ENCODE peak calls at places on chromosomes 5 and 9, in five cellular contexts. U is GM12865, A is PC-3, N is A673, Y is AG09319. Z is an unnamed sample.

GRCh38 chr5:149782900-149783586 is 52.9 kb downstream of the PPARGC1B start:
- DNase-seq in A (no peak), U (no peak), N (no peak), Y (no peak), Z (no peak)

GRCh38 chr5:147101654-147102053 is 133.2 kb upstream of the STK32A start:
- DNase-seq in N (no peak), A (no peak), U (no peak), Y (no peak), Z (no peak)

GRCh38 chr5:155080721-155081120 is 67.2 kb downstream of the KIF4B start:
- DNase-seq in Y (peak), A (no peak), U (no peak), N (no peak), Z (no peak)

GRCh38 chr9:94084314-94084713 is at the start of gene PTPDC1:
- DNase-seq in A (no peak), Y (peak), U (no peak), N (peak), Z (no peak)

GRCh38 chr5:44189255-44189654 is 200.0 kb downstream of the FGF10 start:
- DNase-seq in N (no peak), Y (no peak), A (no peak), U (peak), Z (no peak)

GRCh38 chr5:53403291-53403690 is 77.1 kb upstream of the FST start:
- DNase-seq in N (no peak), A (no peak), Y (no peak), U (no peak), Z (no peak)

GRCh38 chr9:103242025-103242424 is 246.9 kb downstream of the CYLC2 start:
- DNase-seq in A (peak), Y (no peak), U (no peak), N (no peak), Z (no peak)

GRCh38 chr5:134584662-134585061 is 48.0 kb downstream of the SAR1B start:
- DNase-seq in U (no peak), Y (no peak), A (no peak), N (no peak), Z (no peak)

GRCh38 chr5:97071101-97071500 is 71.3 kb downstream of the LIX1 start:
- DNase-seq in A (peak), U (no peak), N (peak), Y (peak), Z (no peak)

GRCh38 chr9:6567140-6567591 is 78.4 kb downstream of the GLDC start:
- DNase-seq in A (peak), U (no peak), Y (peak), N (no peak), Z (no peak)

GRCh38 chr5:149959406-149960236 is 937 bp upstream of the SLC26A2 start:
- DNase-seq in Y (no peak), U (peak), N (peak), A (peak), Z (peak)

GRCh38 chr5:176647870-176648466 is 684 bp downstream of the TSPAN17 start:
- DNase-seq in U (no peak), Y (no peak), A (peak), N (peak), Z (no peak)

GRCh38 chr5:158461240-158461854 is 602.4 kb upstream of the CLINT1 start:
- DNase-seq in N (no peak), U (no peak), A (no peak), Y (no peak), Z (no peak)

GRCh38 chr9:108743426-108743825 is 112.4 kb downstream of the ACTL7B start:
- DNase-seq in N (no peak), U (no peak), A (no peak), Y (no peak), Z (no peak)

GRCh38 chr9:135010921-135011320 is 76.5 kb upstream of the OLFM1 start:
- DNase-seq in U (peak), Y (no peak), N (no peak), A (no peak), Z (no peak)

GRCh38 chr5:116573279-116573616 is 1.4 kb downstream of the SEMA6A start:
- DNase-seq in N (no peak), Y (no peak), U (peak), A (no peak), Z (peak)

GRCh38 chr9:34552606-34552981 is 29.8 kb upstream of the ENHO start:
- DNase-seq in Y (no peak), N (no peak), A (no peak), U (no peak), Z (no peak)

GRCh38 chr9:105103776-105104175 is 140.7 kb upstream of the SLC44A1 start:
- DNase-seq in A (peak), N (no peak), U (no peak), Y (no peak), Z (no peak)

GRCh38 chr9:81266674-81267073 is 422.7 kb downstream of the TLE1 start:
- DNase-seq in N (no peak), Y (no peak), A (peak), U (no peak), Z (no peak)

GRCh38 chr9:38062498-38063362 is 6.3 kb downstream of the SHB start:
- DNase-seq in Y (no peak), A (peak), U (peak), N (no peak), Z (no peak)

GRCh38 chr9:3508531-3509374 is 17.0 kb downstream of the RFX3 start:
- DNase-seq in Y (no peak), U (peak), N (peak), A (no peak), Z (no peak)

GRCh38 chr9:34493972-34494535 is 28.7 kb downstream of the ENHO start:
- DNase-seq in A (peak), N (peak), Y (no peak), U (peak), Z (no peak)

GRCh38 chr9:128892223-128892892 is 10.4 kb downstream of the LRRC8A start:
- DNase-seq in N (no peak), Y (peak), U (no peak), A (peak), Z (no peak)

GRCh38 chr9:100587375-100587774 is 9.5 kb downstream of the CAVIN4 start:
- DNase-seq in N (no peak), U (no peak), A (peak), Y (no peak), Z (no peak)

GRCh38 chr9:91305596-91305995 is 56.1 kb downstream of the AUH start:
- DNase-seq in U (no peak), N (no peak), Y (no peak), A (no peak), Z (no peak)

GRCh38 chr9:95504053-95504963 is 12.5 kb downstream of the PTCH1 start:
- DNase-seq in A (peak), U (no peak), N (peak), Y (no peak), Z (no peak)

GRCh38 chr5:149791881-149792280 is 61.8 kb downstream of the PPARGC1B start:
- DNase-seq in Y (no peak), A (no peak), N (no peak), U (no peak), Z (no peak)

GRCh38 chr5:76529464-76530344 is 93.5 kb downstream of the F2RL2 start:
- DNase-seq in A (no peak), N (no peak), U (no peak), Y (no peak), Z (no peak)

GRCh38 chr9:129283705-129284606 is 105.9 kb upstream of the IER5L start:
- DNase-seq in N (no peak), A (no peak), U (peak), Y (no peak), Z (no peak)

GRCh38 chr9:95383198-95383673 is 65.7 kb upstream of the FANCC start:
- DNase-seq in U (no peak), A (peak), N (peak), Y (peak), Z (no peak)

GRCh38 chr9:116860509-116861120 is 173.5 kb downstream of the TRIM32 start:
- DNase-seq in A (peak), N (peak), U (peak), Y (peak), Z (peak)

GRCh38 chr5:95440825-95441224 is 49.7 kb downstream of the FAM81B start:
- DNase-seq in Y (no peak), N (no peak), U (no peak), A (no peak), Z (no peak)

GRCh38 chr9:107439991-107440456 is 49.5 kb downstream of the KLF4 start:
- DNase-seq in U (no peak), N (no peak), A (no peak), Y (no peak), Z (no peak)

GRCh38 chr5:90747693-90748092 is 189.1 kb downstream of the ADGRV1 start:
- DNase-seq in U (no peak), Y (no peak), A (peak), N (peak), Z (no peak)

GRCh38 chr5:135629164-135629563 is 50.4 kb upstream of the CXCL14 start:
- DNase-seq in Y (no peak), A (no peak), U (no peak), N (no peak), Z (no peak)

GRCh38 chr5:57779383-57780223 is 297.0 kb upstream of the ACTBL2 start:
- DNase-seq in Y (peak), N (peak), A (peak), U (peak), Z (no peak)

GRCh38 chr9:95381243-95381642 is 63.7 kb upstream of the FANCC start:
- DNase-seq in N (no peak), U (peak), A (peak), Y (peak), Z (no peak)

GRCh38 chr5:145697251-145698016 is 137.7 kb downstream of the PRELID2 start:
- DNase-seq in A (peak), Y (no peak), U (peak), N (peak), Z (peak)

DNA sequence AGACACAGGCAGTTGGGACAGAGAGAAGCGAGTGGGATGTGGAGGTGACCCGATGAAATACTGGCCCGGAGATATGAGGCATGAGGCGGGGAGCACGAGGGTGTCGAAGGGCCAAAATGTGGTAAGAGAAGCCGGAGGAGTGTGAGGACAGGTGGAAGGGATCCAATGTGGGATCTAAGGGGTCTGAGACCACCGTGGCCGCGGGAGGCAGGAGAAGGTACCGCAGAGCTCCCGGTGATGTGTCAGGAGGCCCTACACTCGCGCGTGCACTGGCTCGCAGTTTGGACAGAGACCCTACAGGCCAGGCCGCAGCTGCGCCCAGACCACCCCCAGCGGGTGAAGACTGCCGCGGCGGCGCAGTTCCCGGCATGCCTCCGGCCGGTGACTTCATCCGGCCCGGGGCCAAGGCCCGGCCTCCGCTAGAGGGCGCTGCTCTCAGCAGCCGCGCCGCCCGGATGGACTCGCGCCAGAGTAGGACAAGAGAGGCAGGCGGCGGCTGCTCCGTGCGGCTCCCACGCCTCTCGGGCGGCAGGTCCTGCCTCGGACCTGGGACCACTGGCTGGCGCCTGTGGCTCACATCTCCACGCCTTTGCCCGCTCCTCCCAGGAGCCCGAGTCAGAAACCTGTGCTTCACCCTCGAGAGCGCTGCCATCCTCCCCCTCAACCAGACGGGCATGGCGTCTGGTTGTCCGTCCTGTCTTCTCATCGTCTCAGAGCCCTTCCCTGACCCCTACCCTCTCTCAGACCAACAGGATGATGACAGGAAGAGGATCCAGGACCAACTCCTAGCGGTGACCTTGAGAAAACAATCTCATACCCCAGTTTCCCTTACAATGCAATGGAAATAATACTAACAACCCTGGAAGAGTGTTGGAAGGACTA is 35.4 kb upstream of the STING1 start:
- DNase-seq in N (peak), Y (peak), A (peak), U (peak), Z (peak)
- TF ChIP-seq CTCF in N (peak), Y (peak), A (peak), U (peak), Z (peak)

GRCh38 chr9:131841765-131842318 is 102.0 kb upstream of the RAPGEF1 start:
- DNase-seq in A (no peak), N (no peak), U (no peak), Y (no peak), Z (no peak)

GRCh38 chr9:131839281-131840084 is 99.6 kb upstream of the RAPGEF1 start:
- DNase-seq in N (no peak), A (peak), U (no peak), Y (no peak), Z (no peak)

GRCh38 chr9:131840751-131841702 is 101.2 kb upstream of the RAPGEF1 start:
- DNase-seq in A (no peak), Y (no peak), N (no peak), U (no peak), Z (no peak)

GRCh38 chr9:131838581-131839280 is 98.9 kb upstream of the RAPGEF1 start:
- DNase-seq in Y (no peak), U (no peak), A (no peak), N (no peak), Z (no peak)

DNA sequence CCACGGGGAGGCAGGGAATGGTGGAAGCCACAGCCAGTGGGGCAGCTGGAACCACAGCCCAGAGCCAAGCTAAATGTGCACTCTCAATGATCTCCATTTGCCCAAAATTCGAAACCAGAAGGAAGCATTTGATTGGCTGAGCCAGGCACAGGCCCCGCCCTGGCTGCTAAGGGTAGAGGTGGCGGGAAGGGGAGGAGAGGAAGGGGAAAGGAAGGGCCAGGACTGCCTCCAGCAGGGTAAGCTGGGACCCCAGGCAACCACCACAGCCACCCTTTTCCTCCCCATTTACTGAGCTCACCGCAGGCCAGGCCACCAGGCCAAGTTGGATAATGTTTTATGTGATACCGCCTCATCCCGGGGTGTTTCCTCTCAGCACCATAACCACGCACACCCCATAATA is 100.3 kb upstream of the RAPGEF1 start:
- DNase-seq in N (no peak), Y (no peak), A (no peak), U (no peak), Z (no peak)
- TF ChIP-seq CTCF in N (no peak), Y (no peak), A (no peak), U (no peak), Z (no peak)

GRCh38 chr9:33024966-33025571 is at the start of gene DNAJA1:
- DNase-seq in Y (peak), A (peak), N (peak), U (peak), Z (peak)

GRCh38 chr9:33023661-33024060 is 1.4 kb upstream of the DNAJA1 start:
- DNase-seq in A (no peak), N (no peak), Y (no peak), U (no peak), Z (no peak)

GRCh38 chr9:33024126-33024965 is 727 bp upstream of the DNAJA1 start:
- DNase-seq in U (peak), A (peak), N (peak), Y (no peak), Z (peak)

GRCh38 chr9:33022755-33023154 is 2.3 kb upstream of the DNAJA1 start:
- DNase-seq in Y (no peak), U (no peak), A (no peak), N (no peak), Z (no peak)

GRCh38 chr9:33025572-33026347 is 687 bp downstream of the DNAJA1 start:
- DNase-seq in N (peak), U (peak), Y (no peak), A (peak), Z (peak)
- TF ChIP-seq CTCF in N (no peak), U (no peak), Y (no peak), A (no peak), Z (no peak)

DNA sequence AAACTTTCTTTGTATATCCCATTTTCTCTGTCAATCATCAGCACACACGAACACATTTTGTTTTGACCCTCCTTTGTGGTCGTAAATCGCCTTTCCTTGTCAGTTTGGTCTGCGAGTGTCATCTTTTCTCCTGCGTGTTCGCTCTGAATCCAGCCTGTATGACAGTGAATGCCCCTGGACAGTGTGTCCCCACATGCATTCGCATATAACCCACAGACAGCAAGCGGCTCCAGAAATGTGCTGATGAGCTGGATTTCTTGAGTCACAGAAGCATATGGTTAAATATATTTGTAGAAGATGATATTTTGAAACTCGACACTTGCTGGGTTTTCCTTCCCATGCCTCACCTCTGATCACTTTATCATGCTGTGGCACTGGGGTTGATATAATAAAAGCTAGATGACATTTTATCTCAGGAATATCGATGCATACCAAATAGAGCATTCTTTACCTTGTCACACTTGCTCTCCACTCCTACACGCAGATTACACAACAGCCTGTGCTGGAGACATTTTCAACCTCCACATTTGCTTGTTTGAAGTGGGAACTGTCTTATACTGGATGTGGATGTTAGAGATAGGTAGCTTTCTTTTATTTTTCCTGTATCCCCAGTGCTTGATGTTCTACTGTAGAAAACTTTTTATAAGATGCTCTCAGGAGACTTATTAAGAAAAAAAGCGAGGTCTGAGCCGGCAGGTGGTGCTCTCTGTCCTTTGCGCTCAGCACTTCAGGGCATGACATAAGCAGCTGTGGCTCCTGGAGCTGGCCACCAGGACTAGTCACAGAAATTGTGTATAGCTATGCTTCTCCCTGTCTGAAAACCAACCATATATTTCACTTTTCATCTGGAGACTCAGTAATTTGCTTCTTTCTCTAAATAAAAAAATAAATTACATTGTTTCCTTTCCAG is 215.1 kb downstream of the SH3GL2 start:
- DNase-seq in U (peak), A (peak), N (peak), Y (no peak), Z (no peak)
- TF ChIP-seq CTCF in U (peak), A (peak), N (no peak), Y (no peak), Z (no peak)

GRCh38 chr5:54859321-54859720 is 126.1 kb downstream of the ESM1 start:
- DNase-seq in N (no peak), U (no peak), A (no peak), Y (no peak), Z (no peak)
- TF ChIP-seq CTCF in N (no peak), U (no peak), A (no peak), Y (no peak), Z (no peak)

DNA sequence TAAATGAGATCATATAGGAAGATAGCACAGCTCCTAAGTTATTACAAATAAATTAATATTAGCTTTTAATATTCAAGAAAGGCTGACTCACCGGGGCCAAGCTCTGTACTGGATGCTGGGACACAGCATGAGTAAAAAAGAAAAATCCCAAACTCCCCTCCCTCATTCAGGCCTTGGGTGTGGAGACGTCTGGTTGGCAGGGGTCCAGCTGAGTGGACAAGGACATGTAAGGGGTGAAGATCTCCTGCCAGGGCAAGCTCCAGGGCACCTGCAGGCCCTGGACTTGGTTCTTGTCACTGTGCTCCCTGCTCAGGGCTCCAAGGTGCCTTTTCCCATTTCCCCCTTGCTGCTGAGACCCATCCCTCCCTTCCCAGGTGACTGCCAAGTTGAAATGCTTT is 388.5 kb downstream of the ENC1 start:
- DNase-seq in N (no peak), A (no peak), U (no peak), Y (no peak), Z (no peak)
- TF ChIP-seq CTCF in N (no peak), A (no peak), U (no peak), Y (no peak), Z (no peak)